ENCODE peak calls at places on chromosomes 16 and 17, in six cellular contexts. Q is A549, G is suprapubic skin, V is stomach, L is uterus, F is heart left ventricle. Z is an unnamed sample.

GRCh38 chr17:77686903-77687302 is 271.6 kb upstream of the TNRC6C start:
- DNase-seq in Q (no peak), G (no peak), V (no peak), L (no peak), F (no peak), Z (no peak)

GRCh38 chr17:2055494-2056220 is 754 bp downstream of the HIC1 start:
- DNase-seq in Q (no peak), G (peak; percentile 70), V (no peak), L (peak; percentile 57), F (peak; percentile 73), Z (no peak)

GRCh38 chr17:27810211-27810901 is 10.0 kb upstream of the NOS2 start:
- DNase-seq in Q (no peak), G (no peak), V (no peak), L (no peak), F (no peak), Z (no peak)

GRCh38 chr17:4739122-4740024 is at the start of the genes CXCL16 and ZMYND15:
- DNase-seq in Q (peak; percentile 85), G (peak; percentile 73), V (peak; percentile 82), L (peak; percentile 32), F (peak; percentile 47), Z (peak; percentile 59)

GRCh38 chr16:50267151-50267631 is 840 bp downstream of the ADCY7 start:
- DNase-seq in Q (no peak), G (no peak), V (no peak), L (no peak), F (no peak), Z (no peak)

GRCh38 chr17:79506955-79507354 is 103.9 kb downstream of the RBFOX3 start:
- DNase-seq in Q (no peak), G (no peak), V (no peak), L (no peak), F (no peak), Z (no peak)

GRCh38 chr16:49400611-49401010 is 27.0 kb downstream of the C16orf78 start:
- DNase-seq in Q (no peak), G (no peak), V (no peak), L (no peak), F (no peak), Z (no peak)

GRCh38 chr16:1394367-1394951 is 20.0 kb downstream of the UNKL start:
- DNase-seq in Q (no peak), G (no peak), V (no peak), L (no peak), F (no peak), Z (no peak)

GRCh38 chr16:50126183-50126582 is 26.9 kb upstream of the TENT4B start:
- DNase-seq in Q (no peak), G (no peak), V (no peak), L (no peak), F (no peak), Z (no peak)

GRCh38 chr16:67115649-67116048 is 5.9 kb downstream of the PHAF1 start:
- DNase-seq in Q (peak; percentile 68), G (peak; percentile 33), V (no peak), L (no peak), F (no peak), Z (no peak)

GRCh38 chr16:11796227-11797165 is 562 bp downstream of the ZC3H7A start:
- DNase-seq in Q (peak; percentile 50), G (peak; percentile 80), V (peak; percentile 62), L (peak; percentile 58), F (peak; percentile 78), Z (no peak)

GRCh38 chr16:56547120-56547948 is 17.5 kb upstream of the MT4 start:
- DNase-seq in Q (no peak), G (no peak), V (no peak), L (no peak), F (no peak), Z (no peak)

GRCh38 chr16:69848635-69849545 is 86.8 kb downstream of the WWP2 start:
- DNase-seq in Q (no peak), G (peak; percentile 90), V (peak; percentile 78), L (peak; percentile 87), F (peak; percentile 90), Z (peak; percentile 83)

GRCh38 chr16:1974157-1975070 is 2.6 kb downstream of the TBL3 start:
- DNase-seq in Q (no peak), G (no peak), V (no peak), L (no peak), F (no peak), Z (no peak)

GRCh38 chr17:37220609-37220953 is 155.2 kb upstream of the C17orf78 start:
- DNase-seq in Q (no peak), G (no peak), V (no peak), L (no peak), F (no peak), Z (no peak)

GRCh38 chr17:30249460-30249859 is 14.0 kb upstream of the SLC6A4 start:
- DNase-seq in Q (no peak), G (no peak), V (no peak), L (no peak), F (no peak), Z (no peak)

GRCh38 chr17:75985986-75986385 is 6.9 kb downstream of the TEN1 start:
- DNase-seq in Q (no peak), G (no peak), V (no peak), L (no peak), F (no peak), Z (no peak)

GRCh38 chr16:55014022-55014421 is 83.4 kb downstream of the IRX5 start:
- DNase-seq in Q (no peak), G (no peak), V (no peak), L (no peak), F (no peak), Z (no peak)
- H3K4me3 ChIP-seq in Q (no peak overlapping the region), G (no peak overlapping the region), V (no peak overlapping the region), L (no peak overlapping the region), F (no peak overlapping the region), Z (no peak overlapping the region)

DNA sequence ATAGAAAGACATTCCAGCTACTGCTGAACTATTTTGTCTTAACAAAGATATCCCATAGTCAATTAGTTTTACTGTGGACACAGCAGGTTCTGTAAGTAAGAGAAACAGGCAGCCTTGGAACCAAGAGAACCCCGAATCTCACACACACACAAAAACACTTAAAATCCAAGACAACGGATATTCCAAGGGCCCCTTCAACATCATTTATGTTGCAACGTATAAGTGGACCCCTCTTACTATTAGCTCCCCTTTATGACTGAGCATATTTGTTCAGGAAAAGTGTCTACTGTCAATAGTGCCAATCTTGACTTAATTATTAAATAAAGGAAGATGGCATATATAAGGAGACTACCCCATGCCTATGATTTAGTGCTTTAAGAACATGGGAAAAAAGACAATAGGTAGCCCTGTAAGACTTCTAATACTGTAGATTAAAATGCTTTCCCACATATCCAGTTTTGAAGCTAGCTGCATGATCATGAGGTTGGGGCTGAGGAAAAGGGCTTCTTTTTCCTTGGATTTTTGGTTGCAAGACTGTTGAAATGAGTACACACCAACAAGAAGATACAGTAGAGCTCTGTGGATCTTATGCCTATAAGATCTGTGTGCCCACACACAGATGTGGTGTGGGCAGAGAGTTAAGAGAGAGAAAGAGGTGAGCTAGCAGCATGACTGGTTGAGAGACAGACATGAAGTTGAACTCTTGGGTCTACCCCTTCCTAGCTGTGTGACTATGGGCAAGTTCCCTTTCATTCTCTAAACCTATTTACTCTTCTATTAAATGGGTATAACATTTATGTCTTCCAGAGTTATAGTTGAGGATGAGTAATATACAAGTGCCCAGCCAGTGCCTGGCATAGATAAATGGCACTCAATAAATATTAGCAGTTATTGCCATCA is 3.0 kb downstream of the MMD start:
- DNase-seq in Q (no peak), G (no peak), V (no peak), L (no peak), F (no peak), Z (no peak)
- TF ChIP-seq POLR2A in Q (no peak), G (no peak), V (no peak), L (no peak), F (no peak), Z (no peak)

GRCh38 chr17:16001498-16001897 is 1.9 kb downstream of the TTC19 start:
- DNase-seq in Q (no peak), G (no peak), V (no peak), L (no peak), F (no peak), Z (no peak)
- H3K4me3 ChIP-seq in Q (peak overlapping the region; percentile 95), G (no peak overlapping the region), V (no peak overlapping the region), L (no peak overlapping the region), F (no peak overlapping the region), Z (peak overlapping the region; percentile 94)

DNA sequence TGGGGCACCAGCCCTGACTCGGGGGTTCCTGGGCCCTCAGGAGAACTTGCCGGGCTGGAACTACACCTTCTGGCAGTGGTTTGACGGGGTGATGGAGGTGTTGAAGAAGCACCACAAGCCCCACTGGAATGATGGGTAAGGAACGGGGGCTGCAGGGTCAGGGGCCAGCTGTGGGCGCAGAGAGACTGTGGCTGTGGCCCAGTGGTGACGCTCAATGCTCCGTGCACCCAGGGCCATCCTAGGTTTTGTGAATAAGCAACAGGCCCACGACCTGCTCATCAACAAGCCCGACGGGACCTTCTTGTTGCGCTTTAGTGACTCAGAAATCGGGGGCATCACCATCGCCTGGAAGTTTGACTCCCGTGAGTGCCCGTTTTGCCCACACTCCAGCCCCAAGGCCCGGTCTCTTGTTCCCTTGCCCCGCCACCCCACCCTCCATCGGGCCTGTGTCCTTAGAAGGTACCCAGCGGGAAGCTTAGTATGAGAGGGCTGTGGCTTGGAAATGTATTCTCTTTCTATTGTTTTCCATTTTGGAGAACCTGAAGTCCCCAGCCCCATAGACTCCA is 19.1 kb downstream of the STAT5A start:
- DNase-seq in Q (no peak), G (no peak), V (no peak), L (no peak), F (no peak), Z (no peak)
- TF ChIP-seq POLR2A in Q (no peak), G (no peak), V (no peak), L (no peak), F (no peak), Z (no peak)

Z was measured in breast epithelium.